ENCODE peak calls at places on chromosomes 13 and 19, in nine cellular contexts. One of them, this sample, is unnamed.

GRCh38 chr19:43624933-43625332 is 5.5 kb upstream of the ZNF428 start:
- DNase-seq in fibroblast of lung: peak
- DNase-seq in effector CD4-positive, alpha-beta T cell: peak
- DNase-seq in stimulated activated CD4-positive, alpha-beta T cell treated with anti-CD3 and anti-CD28 coated beads, Interleukin-4, amount 100 ng/mL, for 48 hours: peak
- DNase-seq in NCI-H774: no peak
- DNase-seq in germinal center: peak
- DNase-seq in cardiac fibroblast: peak
- DNase-seq in iris pigment epithelial cell: no peak
- DNase-seq in A549: no peak
- DNase-seq in this sample: peak

GRCh38 chr19:21028969-21029268 is 8.5 kb downstream of the ZNF430 start:
- DNase-seq in stimulated activated CD4-positive, alpha-beta T cell treated with anti-CD3 and anti-CD28 coated beads, Interleukin-4, amount 100 ng/mL, for 48 hours: no peak
- DNase-seq in fibroblast of lung: no peak
- DNase-seq in iris pigment epithelial cell: peak
- DNase-seq in germinal center: no peak
- DNase-seq in cardiac fibroblast: peak
- DNase-seq in effector CD4-positive, alpha-beta T cell: no peak
- DNase-seq in A549: no peak
- DNase-seq in NCI-H774: no peak
- DNase-seq in this sample: no peak

GRCh38 chr13:108780706-108781105 is 151.3 kb downstream of the MYO16 start:
- DNase-seq in fibroblast of lung: no peak
- DNase-seq in cardiac fibroblast: no peak
- DNase-seq in A549: no peak
- DNase-seq in effector CD4-positive, alpha-beta T cell: no peak
- DNase-seq in iris pigment epithelial cell: no peak
- DNase-seq in NCI-H774: no peak
- DNase-seq in stimulated activated CD4-positive, alpha-beta T cell treated with anti-CD3 and anti-CD28 coated beads, Interleukin-4, amount 100 ng/mL, for 48 hours: no peak
- DNase-seq in germinal center: no peak
- DNase-seq in this sample: no peak

GRCh38 chr13:50616101-50616500 is 227.4 kb downstream of the DLEU7 start:
- DNase-seq in fibroblast of lung: peak
- DNase-seq in germinal center: no peak
- DNase-seq in NCI-H774: no peak
- DNase-seq in effector CD4-positive, alpha-beta T cell: no peak
- DNase-seq in iris pigment epithelial cell: peak
- DNase-seq in cardiac fibroblast: peak
- DNase-seq in A549: no peak
- DNase-seq in stimulated activated CD4-positive, alpha-beta T cell treated with anti-CD3 and anti-CD28 coated beads, Interleukin-4, amount 100 ng/mL, for 48 hours: no peak
- DNase-seq in this sample: no peak

GRCh38 chr19:53545271-53546065 is 7.5 kb downstream of the ZNF331 start:
- DNase-seq in cardiac fibroblast: peak
- DNase-seq in stimulated activated CD4-positive, alpha-beta T cell treated with anti-CD3 and anti-CD28 coated beads, Interleukin-4, amount 100 ng/mL, for 48 hours: no peak
- DNase-seq in germinal center: no peak
- DNase-seq in effector CD4-positive, alpha-beta T cell: no peak
- DNase-seq in fibroblast of lung: peak
- DNase-seq in NCI-H774: no peak
- DNase-seq in iris pigment epithelial cell: peak
- DNase-seq in A549: peak
- DNase-seq in this sample: peak

GRCh38 chr13:21657538-21657937 is 13.3 kb upstream of the FGF9 start:
- DNase-seq in NCI-H774: no peak
- DNase-seq in germinal center: no peak
- DNase-seq in stimulated activated CD4-positive, alpha-beta T cell treated with anti-CD3 and anti-CD28 coated beads, Interleukin-4, amount 100 ng/mL, for 48 hours: no peak
- DNase-seq in effector CD4-positive, alpha-beta T cell: no peak
- DNase-seq in fibroblast of lung: peak
- DNase-seq in cardiac fibroblast: peak
- DNase-seq in iris pigment epithelial cell: peak
- DNase-seq in A549: no peak
- DNase-seq in this sample: no peak

GRCh38 chr19:41548047-41548446 is 27.9 kb upstream of the CEACAM21 start:
- DNase-seq in NCI-H774: no peak
- DNase-seq in A549: no peak
- DNase-seq in cardiac fibroblast: no peak
- DNase-seq in effector CD4-positive, alpha-beta T cell: no peak
- DNase-seq in fibroblast of lung: no peak
- DNase-seq in stimulated activated CD4-positive, alpha-beta T cell treated with anti-CD3 and anti-CD28 coated beads, Interleukin-4, amount 100 ng/mL, for 48 hours: no peak
- DNase-seq in iris pigment epithelial cell: no peak
- DNase-seq in germinal center: no peak
- DNase-seq in this sample: no peak

GRCh38 chr19:30708416-30708815 is 336.2 kb downstream of the ZNF536 start:
- DNase-seq in germinal center: no peak
- DNase-seq in fibroblast of lung: no peak
- DNase-seq in NCI-H774: no peak
- DNase-seq in A549: no peak
- DNase-seq in iris pigment epithelial cell: no peak
- DNase-seq in cardiac fibroblast: no peak
- DNase-seq in effector CD4-positive, alpha-beta T cell: no peak
- DNase-seq in stimulated activated CD4-positive, alpha-beta T cell treated with anti-CD3 and anti-CD28 coated beads, Interleukin-4, amount 100 ng/mL, for 48 hours: no peak
- DNase-seq in this sample: no peak

GRCh38 chr13:32791545-32792172 is 205.4 kb downstream of the PDS5B start:
- DNase-seq in stimulated activated CD4-positive, alpha-beta T cell treated with anti-CD3 and anti-CD28 coated beads, Interleukin-4, amount 100 ng/mL, for 48 hours: peak
- DNase-seq in germinal center: peak
- DNase-seq in fibroblast of lung: no peak
- DNase-seq in effector CD4-positive, alpha-beta T cell: no peak
- DNase-seq in A549: peak
- DNase-seq in NCI-H774: no peak
- DNase-seq in iris pigment epithelial cell: peak
- DNase-seq in cardiac fibroblast: no peak
- DNase-seq in this sample: no peak

GRCh38 chr13:102913924-102914628 is 68.2 kb downstream of the ERCC5 start:
- DNase-seq in cardiac fibroblast: peak
- DNase-seq in effector CD4-positive, alpha-beta T cell: no peak
- DNase-seq in NCI-H774: no peak
- DNase-seq in fibroblast of lung: peak
- DNase-seq in iris pigment epithelial cell: peak
- DNase-seq in germinal center: no peak
- DNase-seq in stimulated activated CD4-positive, alpha-beta T cell treated with anti-CD3 and anti-CD28 coated beads, Interleukin-4, amount 100 ng/mL, for 48 hours: no peak
- DNase-seq in A549: no peak
- DNase-seq in this sample: peak

GRCh38 chr19:56141416-56141992 is 417 bp downstream of the ZNF444 start:
- DNase-seq in NCI-H774: peak
- DNase-seq in iris pigment epithelial cell: no peak
- DNase-seq in effector CD4-positive, alpha-beta T cell: peak
- DNase-seq in fibroblast of lung: no peak
- DNase-seq in A549: no peak
- DNase-seq in stimulated activated CD4-positive, alpha-beta T cell treated with anti-CD3 and anti-CD28 coated beads, Interleukin-4, amount 100 ng/mL, for 48 hours: no peak
- DNase-seq in germinal center: no peak
- DNase-seq in cardiac fibroblast: peak
- DNase-seq in this sample: peak

GRCh38 chr13:113974304-113975281 is 717 bp upstream of the C13orf46 start:
- DNase-seq in cardiac fibroblast: no peak
- DNase-seq in iris pigment epithelial cell: no peak
- DNase-seq in A549: no peak
- DNase-seq in effector CD4-positive, alpha-beta T cell: no peak
- DNase-seq in germinal center: no peak
- DNase-seq in stimulated activated CD4-positive, alpha-beta T cell treated with anti-CD3 and anti-CD28 coated beads, Interleukin-4, amount 100 ng/mL, for 48 hours: no peak
- DNase-seq in fibroblast of lung: no peak
- DNase-seq in NCI-H774: no peak
- DNase-seq in this sample: no peak

GRCh38 chr13:95185851-95186250 is 115.4 kb downstream of the ABCC4 start:
- DNase-seq in effector CD4-positive, alpha-beta T cell: peak
- DNase-seq in fibroblast of lung: no peak
- DNase-seq in A549: no peak
- DNase-seq in NCI-H774: no peak
- DNase-seq in iris pigment epithelial cell: no peak
- DNase-seq in germinal center: no peak
- DNase-seq in stimulated activated CD4-positive, alpha-beta T cell treated with anti-CD3 and anti-CD28 coated beads, Interleukin-4, amount 100 ng/mL, for 48 hours: no peak
- DNase-seq in cardiac fibroblast: no peak
- DNase-seq in this sample: no peak

GRCh38 chr19:29260477-29261317 is 47.7 kb upstream of the UQCRFS1 start:
- DNase-seq in stimulated activated CD4-positive, alpha-beta T cell treated with anti-CD3 and anti-CD28 coated beads, Interleukin-4, amount 100 ng/mL, for 48 hours: peak
- DNase-seq in fibroblast of lung: no peak
- DNase-seq in iris pigment epithelial cell: no peak
- DNase-seq in A549: no peak
- DNase-seq in effector CD4-positive, alpha-beta T cell: no peak
- DNase-seq in NCI-H774: no peak
- DNase-seq in germinal center: peak
- DNase-seq in cardiac fibroblast: peak
- DNase-seq in this sample: no peak

GRCh38 chr13:42680748-42681147 is 100.6 kb upstream of the FAM216B start:
- DNase-seq in stimulated activated CD4-positive, alpha-beta T cell treated with anti-CD3 and anti-CD28 coated beads, Interleukin-4, amount 100 ng/mL, for 48 hours: no peak
- DNase-seq in A549: no peak
- DNase-seq in NCI-H774: no peak
- DNase-seq in cardiac fibroblast: no peak
- DNase-seq in iris pigment epithelial cell: no peak
- DNase-seq in effector CD4-positive, alpha-beta T cell: no peak
- DNase-seq in fibroblast of lung: no peak
- DNase-seq in germinal center: no peak
- DNase-seq in this sample: no peak

GRCh38 chr13:41995946-41996345 is 35.0 kb upstream of the VWA8 start:
- DNase-seq in germinal center: no peak
- DNase-seq in cardiac fibroblast: peak
- DNase-seq in effector CD4-positive, alpha-beta T cell: no peak
- DNase-seq in iris pigment epithelial cell: peak
- DNase-seq in A549: no peak
- DNase-seq in fibroblast of lung: peak
- DNase-seq in stimulated activated CD4-positive, alpha-beta T cell treated with anti-CD3 and anti-CD28 coated beads, Interleukin-4, amount 100 ng/mL, for 48 hours: no peak
- DNase-seq in NCI-H774: no peak
- DNase-seq in this sample: no peak

GRCh38 chr13:31160857-31161582 is 684 bp downstream of the HSPH1 start:
- DNase-seq in iris pigment epithelial cell: peak
- DNase-seq in A549: no peak
- DNase-seq in cardiac fibroblast: peak
- DNase-seq in fibroblast of lung: peak
- DNase-seq in stimulated activated CD4-positive, alpha-beta T cell treated with anti-CD3 and anti-CD28 coated beads, Interleukin-4, amount 100 ng/mL, for 48 hours: peak
- DNase-seq in NCI-H774: no peak
- DNase-seq in effector CD4-positive, alpha-beta T cell: peak
- DNase-seq in germinal center: peak
- DNase-seq in this sample: peak

GRCh38 chr13:110373617-110374016 is 66.5 kb downstream of the COL4A2 start:
- DNase-seq in stimulated activated CD4-positive, alpha-beta T cell treated with anti-CD3 and anti-CD28 coated beads, Interleukin-4, amount 100 ng/mL, for 48 hours: no peak
- DNase-seq in fibroblast of lung: no peak
- DNase-seq in A549: no peak
- DNase-seq in iris pigment epithelial cell: no peak
- DNase-seq in cardiac fibroblast: no peak
- DNase-seq in NCI-H774: no peak
- DNase-seq in germinal center: no peak
- DNase-seq in effector CD4-positive, alpha-beta T cell: no peak
- DNase-seq in this sample: no peak

GRCh38 chr13:113489549-113490495 is 689 bp downstream of the DCUN1D2 start:
- DNase-seq in effector CD4-positive, alpha-beta T cell: no peak
- DNase-seq in NCI-H774: peak
- DNase-seq in stimulated activated CD4-positive, alpha-beta T cell treated with anti-CD3 and anti-CD28 coated beads, Interleukin-4, amount 100 ng/mL, for 48 hours: peak
- DNase-seq in fibroblast of lung: peak
- DNase-seq in germinal center: peak
- DNase-seq in A549: peak
- DNase-seq in cardiac fibroblast: peak
- DNase-seq in iris pigment epithelial cell: peak
- DNase-seq in this sample: peak

GRCh38 chr13:100315522-100315921 is 226.6 kb downstream of the PCCA start:
- DNase-seq in fibroblast of lung: no peak
- DNase-seq in stimulated activated CD4-positive, alpha-beta T cell treated with anti-CD3 and anti-CD28 coated beads, Interleukin-4, amount 100 ng/mL, for 48 hours: no peak
- DNase-seq in A549: no peak
- DNase-seq in effector CD4-positive, alpha-beta T cell: no peak
- DNase-seq in iris pigment epithelial cell: no peak
- DNase-seq in germinal center: no peak
- DNase-seq in NCI-H774: no peak
- DNase-seq in cardiac fibroblast: no peak
- DNase-seq in this sample: no peak

GRCh38 chr13:97879646-97880297 is 73.7 kb upstream of the IPO5 start:
- DNase-seq in fibroblast of lung: peak
- DNase-seq in germinal center: no peak
- DNase-seq in stimulated activated CD4-positive, alpha-beta T cell treated with anti-CD3 and anti-CD28 coated beads, Interleukin-4, amount 100 ng/mL, for 48 hours: no peak
- DNase-seq in A549: peak
- DNase-seq in cardiac fibroblast: peak
- DNase-seq in iris pigment epithelial cell: peak
- DNase-seq in effector CD4-positive, alpha-beta T cell: no peak
- DNase-seq in NCI-H774: no peak
- DNase-seq in this sample: no peak

This sample was measured in thyroid gland.